ENCODE peak calls at places on chromosomes 5 and 9, in four cellular contexts. I is suprapubic skin, H is heart left ventricle, R is chondrocyte. P is an unnamed sample.
A peak's percentile ranks its signal among the peaks of the same experiment; 100 is the strongest.

GRCh38 chr5:158594595-158595242 is 505.0 kb downstream of the EBF1 start:
- DNase-seq in I (no peak), H (no peak), R (no peak), P (no peak)

GRCh38 chr5:126959188-126959587 is 71.2 kb downstream of the MARCHF3 start:
- DNase-seq in I (no peak), H (no peak), R (no peak), P (no peak)

GRCh38 chr5:79416499-79416898 is 97.4 kb downstream of the HOMER1 start:
- DNase-seq in I (no peak), H (no peak), R (no peak), P (peak; percentile 36)

GRCh38 chr9:6367128-6367741 is 39.1 kb downstream of the TPD52L3 start:
- DNase-seq in I (no peak), H (no peak), R (no peak), P (no peak)

GRCh38 chr9:93814561-93814960 is 140.6 kb downstream of the BARX1 start:
- DNase-seq in I (no peak), H (no peak), R (no peak), P (peak; percentile 6)

GRCh38 chr9:20873240-20873860 is 158.1 kb downstream of the HACD4 start:
- DNase-seq in I (no peak), H (no peak), R (no peak), P (no peak)

GRCh38 chr5:1122511-1123284 is 10.8 kb upstream of the SLC12A7 start:
- DNase-seq in I (no peak), H (peak; percentile 82), R (no peak), P (no peak)

GRCh38 chr5:62720036-62720441 is 141.4 kb downstream of the LRRC70 start:
- DNase-seq in I (no peak), H (no peak), R (no peak), P (peak; percentile 37)

GRCh38 chr5:169650701-169651331 is 13.7 kb downstream of the DOCK2 start:
- DNase-seq in I (no peak), H (no peak), R (no peak), P (peak; percentile 51)

GRCh38 chr5:123487298-123487697 is 24.7 kb upstream of the CSNK1G3 start:
- DNase-seq in I (no peak), H (no peak), R (no peak), P (no peak)

GRCh38 chr5:10896016-10896415 is 135.0 kb upstream of the DAP start:
- DNase-seq in I (no peak), H (no peak), R (no peak), P (no peak)

GRCh38 chr5:120007619-120008018 is 378.3 kb downstream of the FAM170A start:
- DNase-seq in I (no peak), H (no peak), R (no peak), P (no peak)

GRCh38 chr9:127913682-127914081 is 3.2 kb downstream of the ST6GALNAC4 start:
- DNase-seq in I (no peak), H (no peak), R (peak; percentile 84), P (no peak)

GRCh38 chr5:14870347-14871083 is 1.1 kb downstream of the ANKH start:
- DNase-seq in I (no peak), H (peak; percentile 41), R (no peak), P (no peak)

GRCh38 chr5:59767753-59768159 is 125.8 kb downstream of the PDE4D start:
- DNase-seq in I (no peak), H (no peak), R (no peak), P (no peak)

GRCh38 chr5:166624573-166624972 is 1666.9 kb upstream of the WWC1 start:
- DNase-seq in I (no peak), H (no peak), R (no peak), P (no peak)

GRCh38 chr5:118984602-118985001 is 3.7 kb downstream of the DTWD2 start:
- DNase-seq in I (no peak), H (no peak), R (no peak), P (no peak)

GRCh38 chr9:134263575-134263974 is 62.7 kb upstream of the RXRA start:
- DNase-seq in I (no peak), H (no peak), R (no peak), P (no peak)

GRCh38 chr5:113059232-113059805 is 82.7 kb downstream of the DCP2 start:
- DNase-seq in I (no peak), H (no peak), R (no peak), P (no peak)

GRCh38 chr5:73540192-73540591 is 25.2 kb downstream of the ANKRA2 start:
- DNase-seq in I (no peak), H (no peak), R (no peak), P (no peak)

GRCh38 chr5:181198106-181198685 is 6.8 kb downstream of the TRIM7 start:
- DNase-seq in I (no peak), H (no peak), R (no peak), P (no peak)

GRCh38 chr5:33649801-33650482 is 209.2 kb downstream of the TARS1 start:
- DNase-seq in I (no peak), H (no peak), R (no peak), P (no peak)

GRCh38 chr5:153711755-153712154 is 221.3 kb downstream of the GRIA1 start:
- DNase-seq in I (no peak), H (no peak), R (no peak), P (no peak)
- TF ChIP-seq CTCF in I (no peak), H (no peak), R (peak; percentile 68), P (no peak)

DNA sequence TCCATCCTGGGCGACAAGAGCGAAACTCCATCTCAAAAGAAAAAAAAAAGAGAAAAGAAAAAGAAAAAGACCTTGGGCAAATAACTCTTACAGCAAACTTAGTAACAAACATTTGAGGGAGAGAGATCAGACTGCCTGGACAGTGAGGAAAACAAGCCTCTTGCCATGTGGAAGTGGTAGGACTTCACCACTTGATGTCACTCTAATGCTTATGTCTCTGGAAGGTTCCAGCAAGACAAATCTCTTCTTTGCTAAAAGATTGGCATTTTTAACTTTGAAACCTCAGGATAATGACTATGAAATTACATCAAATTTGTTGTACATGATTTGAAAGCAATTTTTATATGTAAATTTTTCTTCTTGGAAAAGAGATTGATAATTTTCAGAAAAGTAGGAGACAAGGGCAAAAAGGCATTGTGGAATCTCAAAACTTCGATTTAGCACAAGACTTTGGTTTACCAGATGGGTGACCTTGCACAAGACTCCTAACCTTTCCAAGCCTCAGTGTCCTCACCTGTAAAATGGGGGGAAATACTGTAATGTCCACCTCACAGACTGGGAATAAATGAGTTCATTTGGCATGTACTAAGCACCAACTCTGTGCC is 5.4 kb downstream of the ACTL7B start:
- DNase-seq in I (no peak), H (no peak), R (no peak), P (peak; percentile 55)
- TF ChIP-seq CTCF in I (no peak), H (peak; percentile 21), R (peak; percentile 76), P (no peak)

GRCh38 chr5:133926960-133927615 is 41.3 kb downstream of the C5orf15 start:
- DNase-seq in I (no peak), H (no peak), R (no peak), P (no peak)

GRCh38 chr5:133925269-133925668 is 43.2 kb downstream of the C5orf15 start:
- DNase-seq in I (no peak), H (no peak), R (no peak), P (no peak)

GRCh38 chr5:133925866-133926488 is 42.4 kb downstream of the C5orf15 start:
- DNase-seq in I (no peak), H (no peak), R (no peak), P (no peak)

GRCh38 chr5:133927616-133928180 is 40.7 kb downstream of the C5orf15 start:
- DNase-seq in I (no peak), H (no peak), R (no peak), P (no peak)

DNA sequence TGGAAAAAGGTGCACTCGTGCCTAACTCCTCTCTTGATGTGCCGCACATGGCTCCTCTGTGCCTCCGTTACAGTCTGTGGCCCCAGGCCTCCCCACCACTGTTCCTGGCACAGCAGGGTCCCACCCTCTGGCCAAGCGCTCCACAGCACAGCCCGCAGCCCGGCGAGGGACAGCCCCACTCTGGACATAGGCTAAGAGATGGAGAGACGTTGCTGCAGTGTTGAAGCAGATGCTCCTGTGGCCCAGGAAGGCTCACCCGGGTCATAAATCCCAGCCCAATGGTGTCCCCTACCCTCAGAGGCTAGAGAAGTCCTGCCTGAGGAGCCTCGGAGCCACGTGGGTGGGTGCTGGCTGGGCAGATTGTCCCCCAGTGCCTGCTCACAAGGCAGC is 41.9 kb downstream of the C5orf15 start:
- DNase-seq in I (no peak), H (no peak), R (no peak), P (no peak)
- TF ChIP-seq CTCF in I (no peak), H (no peak), R (no peak), P (no peak)

DNA sequence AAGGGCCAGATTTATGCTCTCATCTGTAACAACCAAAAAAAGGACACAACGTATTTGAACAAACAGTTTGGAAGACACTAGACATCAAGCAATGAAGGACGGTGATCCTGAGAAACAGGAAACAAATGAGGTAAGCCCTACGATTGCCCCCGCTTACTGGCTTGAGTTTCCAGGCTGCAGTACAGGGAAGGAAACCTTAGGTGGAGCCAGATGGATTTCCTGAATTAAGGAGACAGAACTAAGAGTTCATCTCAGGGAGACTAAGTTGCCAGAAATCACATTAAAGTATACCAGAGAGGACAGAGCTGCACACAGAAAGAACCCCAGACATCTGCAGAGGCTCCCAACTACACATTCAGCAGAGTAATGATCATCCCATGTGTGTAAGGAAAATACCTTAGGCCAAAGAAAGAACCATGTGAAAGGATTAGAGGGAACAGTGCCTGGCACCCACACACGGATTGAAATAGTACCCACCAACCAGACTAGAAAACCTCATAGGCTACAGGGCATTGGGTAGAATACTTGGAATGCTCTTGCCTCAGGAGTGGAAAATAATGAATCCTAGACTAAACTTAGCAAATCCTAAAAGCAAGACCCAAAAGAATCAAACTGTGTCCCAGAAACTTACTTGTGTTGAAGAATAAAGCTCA is 99.3 kb upstream of the NIPBL start:
- DNase-seq in I (no peak), H (no peak), R (no peak), P (peak; percentile 20)
- TF ChIP-seq CTCF in I (no peak), H (peak; percentile 29), R (peak; percentile 73), P (no peak)

GRCh38 chr9:92729735-92730155 is 34.9 kb downstream of the BICD2 start:
- DNase-seq in I (peak; percentile 75), H (no peak), R (no peak), P (no peak)
- TF ChIP-seq CTCF in I (no peak), H (no peak), R (peak; percentile 22), P (no peak)

DNA sequence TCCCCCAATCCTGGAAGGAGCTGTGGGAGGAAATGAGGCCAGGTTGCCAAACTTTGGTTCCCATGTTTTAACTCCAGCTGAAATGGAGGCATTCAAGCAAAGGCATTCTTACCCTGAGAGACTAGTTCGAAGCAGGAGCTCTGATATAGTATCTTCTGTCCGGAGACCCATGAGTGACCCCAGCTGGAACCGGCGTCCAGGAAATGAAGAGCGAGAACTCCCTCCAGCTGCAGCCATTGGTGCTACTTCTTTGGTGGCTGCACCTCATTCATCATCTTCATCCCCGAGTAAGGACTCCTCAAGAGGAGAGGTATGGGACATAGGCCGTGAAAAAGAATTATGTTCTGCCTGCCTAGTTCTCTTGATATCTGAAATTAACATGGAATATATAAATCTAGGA is 75.7 kb downstream of the GAPVD1 start:
- DNase-seq in I (no peak), H (no peak), R (no peak), P (no peak)
- TF ChIP-seq CTCF in I (no peak), H (no peak), R (no peak), P (no peak)

P was measured in GM20000.